ENCODE peak calls at places on chromosomes 7 and 10, in ten cellular contexts. A, H, K, J, W, V, T, Y, L and Q are unnamed samples. For H3K9me3, the result is how much of the 10 kb centered on the place peaks cover.

GRCh38 chr10:85979598-85979997 is 387.0 kb downstream of the GRID1 start:
- DNase-seq in Y (no peak), V (no peak), T (no peak), H (no peak), W (no peak), L (no peak), A (no peak), K (no peak), J (no peak), Q (no peak)

GRCh38 chr7:157480651-157481050 is 143.8 kb downstream of the DNAJB6 start:
- DNase-seq in L (no peak), Y (no peak), W (no peak), V (no peak), T (no peak), K (no peak), J (no peak), A (no peak), H (no peak), Q (no peak)

GRCh38 chr7:3218561-3219225 is 82.4 kb upstream of the SDK1 start:
- DNase-seq in H (no peak), A (no peak), T (no peak), Y (no peak), W (peak), V (no peak), J (no peak), K (no peak), L (no peak), Q (no peak)

GRCh38 chr10:127925471-127926207 is 18.7 kb downstream of the PTPRE start:
- DNase-seq in L (no peak), J (no peak), H (no peak), A (no peak), Y (no peak), W (peak), T (no peak), K (no peak), V (no peak), Q (no peak)

GRCh38 chr7:79529214-79529895 is 75.9 kb upstream of the MAGI2 start:
- DNase-seq in H (no peak), W (no peak), Y (no peak), J (no peak), V (no peak), L (peak), T (no peak), A (no peak), K (no peak), Q (no peak)

GRCh38 chr7:30989824-30990140 is 26.0 kb downstream of the GHRHR start:
- DNase-seq in W (no peak), T (no peak), A (no peak), V (no peak), K (no peak), Y (no peak), L (no peak), H (no peak), J (no peak), Q (no peak)

GRCh38 chr7:81004098-81004497 is 85.2 kb upstream of the SEMA3C start:
- DNase-seq in A (no peak), T (no peak), J (no peak), K (no peak), L (peak), H (peak), V (no peak), Y (no peak), W (peak), Q (no peak)

GRCh38 chr7:8365499-8366110 is 67.8 kb upstream of the NXPH1 start:
- DNase-seq in H (peak), W (no peak), T (no peak), L (no peak), A (no peak), K (no peak), J (no peak), V (no peak), Y (no peak), Q (no peak)

GRCh38 chr10:71635251-71635866 is 84.2 kb downstream of the C10orf105 start:
- DNase-seq in Y (no peak), A (no peak), L (no peak), H (no peak), T (no peak), K (no peak), V (no peak), W (no peak), J (no peak), Q (no peak)

GRCh38 chr7:68925241-68925640 is 673.0 kb upstream of the AUTS2 start:
- DNase-seq in K (no peak), V (no peak), W (no peak), Y (no peak), L (no peak), J (no peak), H (no peak), A (no peak), T (no peak), Q (no peak)

GRCh38 chr7:68929712-68930395 is 668.4 kb upstream of the AUTS2 start:
- DNase-seq in V (no peak), K (no peak), J (no peak), H (no peak), A (no peak), W (peak), L (peak), Y (peak), T (no peak), Q (no peak)
- H3K9me3 ChIP-seq in V (under half), K (under half), J (under half), H (under half), A (under half), W (under half), L (under half), Y (under half), T (under half), Q (under half)

GRCh38 chr10:107126668-107127067 is 37.8 kb downstream of the SORCS1 start:
- DNase-seq in L (no peak), Y (no peak), H (no peak), K (no peak), W (no peak), V (no peak), T (no peak), J (no peak), A (no peak), Q (no peak)
- H3K9me3 ChIP-seq in L (under half), Y (under half), H (under half), K (under half), W (under half), V (under half), T (under half), J (under half), A (under half), Q (under half)

GRCh38 chr7:63998549-63998948 is at the start of gene ZNF722:
- DNase-seq in J (no peak), Y (no peak), A (no peak), T (no peak), W (no peak), K (no peak), V (no peak), L (no peak), H (no peak), Q (no peak)
- H3K9me3 ChIP-seq in J (under half), Y (under half), A (under half), T (under half), W (under half), K (under half), V (under half), L (under half), H (under half), Q (under half)

DNA sequence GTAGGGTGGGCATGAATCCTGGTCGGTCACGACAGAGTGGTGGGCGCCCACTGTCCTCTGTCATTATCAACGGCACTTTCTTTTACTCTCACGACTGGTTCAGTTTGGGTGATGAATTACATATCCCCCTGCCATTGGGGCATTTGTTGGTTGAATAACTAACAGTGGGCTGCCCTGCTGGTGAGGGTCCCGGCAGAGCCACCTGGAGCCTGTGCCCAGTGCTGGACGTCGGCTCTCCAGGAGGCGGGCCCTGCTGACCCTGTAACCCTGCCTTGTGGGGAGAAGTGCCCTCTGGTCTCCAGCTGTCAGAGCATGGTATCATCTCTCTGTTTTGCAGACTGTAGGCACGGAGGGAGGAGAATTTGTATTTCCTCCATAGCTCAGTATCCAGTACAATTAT is 199.1 kb downstream of the GLRX3 start:
- DNase-seq in L (no peak), W (no peak), H (no peak), A (no peak), J (no peak), T (no peak), Y (no peak), V (peak), K (no peak), Q (no peak)
- H3K9me3 ChIP-seq in L (half or more), W (under half), H (under half), A (under half), J (under half), T (under half), Y (under half), V (under half), K (under half), Q (under half)

GRCh38 chr7:15402436-15403136 is 159.2 kb downstream of the AGMO start:
- DNase-seq in A (no peak), T (no peak), H (no peak), W (no peak), J (no peak), V (no peak), L (no peak), Y (no peak), K (no peak), Q (no peak)

GRCh38 chr7:15407910-15408309 is 153.9 kb downstream of the AGMO start:
- DNase-seq in K (no peak), W (no peak), Y (no peak), A (no peak), T (no peak), H (no peak), L (no peak), J (no peak), V (no peak), Q (no peak)

GRCh38 chr7:15399446-15399845 is 162.4 kb downstream of the AGMO start:
- DNase-seq in H (no peak), A (no peak), W (peak), J (no peak), Y (no peak), K (no peak), L (peak), V (no peak), T (no peak), Q (no peak)

GRCh38 chr7:15400440-15400839 is 161.4 kb downstream of the AGMO start:
- DNase-seq in A (no peak), L (no peak), Y (no peak), T (no peak), V (no peak), W (no peak), J (no peak), K (no peak), H (no peak), Q (no peak)

GRCh38 chr7:15403315-15403714 is 158.5 kb downstream of the AGMO start:
- DNase-seq in H (no peak), T (no peak), W (no peak), Y (no peak), A (no peak), K (no peak), V (no peak), L (no peak), J (no peak), Q (no peak)
- H3K9me3 ChIP-seq in H (under half), T (under half), W (under half), Y (under half), A (under half), K (under half), V (under half), L (under half), J (under half), Q (under half)

DNA sequence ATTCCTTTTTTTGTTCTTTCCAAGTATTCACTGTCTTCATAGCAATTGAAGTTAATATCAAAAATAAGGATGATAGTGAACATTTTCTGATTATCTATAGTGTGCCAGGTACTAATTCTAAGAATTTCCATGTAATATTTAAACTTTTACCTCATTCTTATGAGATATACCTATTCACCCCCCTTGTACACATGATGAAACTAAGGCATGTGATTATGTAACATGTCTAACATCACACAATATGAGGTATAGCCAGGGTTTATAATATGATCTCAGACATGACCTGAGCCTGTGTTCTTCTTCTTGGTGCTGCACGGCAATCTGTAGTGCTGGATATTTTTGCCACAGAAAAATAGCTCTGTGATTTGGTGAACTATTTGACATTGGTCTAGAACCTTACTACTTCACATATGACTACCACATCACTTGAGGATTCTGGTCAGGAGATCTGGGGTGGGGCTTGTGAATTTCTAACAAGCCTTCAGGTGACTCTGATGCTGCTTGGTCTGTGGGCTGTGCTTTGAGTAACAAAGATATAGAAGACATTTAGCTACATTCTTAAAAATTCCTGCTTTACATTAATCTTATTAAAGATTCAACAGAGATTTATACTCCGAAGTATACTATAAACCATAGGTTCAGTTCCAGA is 79.1 kb downstream of the TRIM24 start:
- DNase-seq in L (no peak), T (no peak), V (no peak), A (no peak), H (no peak), K (no peak), Y (no peak), J (no peak), W (no peak), Q (no peak)
- H3K9me3 ChIP-seq in L (under half), T (under half), V (under half), A (under half), H (under half), K (under half), Y (under half), J (under half), W (under half), Q (under half)